ENCODE peak calls at places on chromosomes 11 and 22, in nine cellular contexts. O is NCI-H1092, K is fibroblast of lung, W is T1000, D is PC-3, X is neural crest cell, U is HS-5, M is cardiac muscle cell, F is iris pigment epithelial cell. N is an unnamed sample.

GRCh38 chr22:37457093-37457893 is 28.9 kb downstream of the MFNG start:
- DNase-seq in O (peak), K (peak), W (peak), D (peak), X (peak), U (no peak), M (peak), F (peak), N (peak)

GRCh38 chr11:32870676-32871075 is 21.9 kb upstream of the QSER1 start:
- DNase-seq in O (no peak), K (no peak), W (no peak), D (peak), X (no peak), U (no peak), M (peak), F (no peak), N (no peak)

GRCh38 chr11:107549253-107549953 is 16.1 kb downstream of the ALKBH8 start:
- DNase-seq in O (peak), K (peak), W (no peak), D (peak), X (no peak), U (no peak), M (peak), F (peak), N (no peak)

GRCh38 chr11:62171261-62171723 is 18.7 kb upstream of the SCGB1D1 start:
- DNase-seq in O (peak), K (peak), W (no peak), D (peak), X (peak), U (peak), M (peak), F (peak), N (peak)

GRCh38 chr11:115745041-115745440 is 240.8 kb upstream of the CADM1 start:
- DNase-seq in O (no peak), K (no peak), W (no peak), D (no peak), X (no peak), U (no peak), M (no peak), F (no peak), N (peak)

GRCh38 chr11:117392001-117392690 is 64.5 kb downstream of the CEP164 start:
- DNase-seq in O (no peak), K (no peak), W (no peak), D (no peak), X (no peak), U (no peak), M (no peak), F (no peak), N (no peak)

GRCh38 chr11:10387209-10388083 is 67.6 kb upstream of the AMPD3 start:
- DNase-seq in O (no peak), K (peak), W (no peak), D (peak), X (no peak), U (no peak), M (no peak), F (peak), N (no peak)

GRCh38 chr11:19849947-19850593 is 137.4 kb downstream of the NAV2 start:
- DNase-seq in O (no peak), K (no peak), W (no peak), D (peak), X (no peak), U (no peak), M (no peak), F (no peak), N (no peak)

GRCh38 chr11:13776134-13776815 is 107.8 kb downstream of the FAR1 start:
- DNase-seq in O (no peak), K (no peak), W (no peak), D (peak), X (no peak), U (no peak), M (no peak), F (no peak), N (peak)

GRCh38 chr22:27438271-27438980 is 363.1 kb downstream of the MN1 start:
- DNase-seq in O (peak), K (peak), W (no peak), D (peak), X (no peak), U (no peak), M (no peak), F (peak), N (no peak)

GRCh38 chr22:42013385-42013784 is 14.8 kb downstream of the WBP2NL start:
- DNase-seq in O (no peak), K (no peak), W (no peak), D (no peak), X (no peak), U (no peak), M (no peak), F (no peak), N (no peak)

GRCh38 chr11:10680956-10681487 is 12.5 kb downstream of the IRAG1 start:
- DNase-seq in O (no peak), K (no peak), W (no peak), D (no peak), X (no peak), U (no peak), M (no peak), F (no peak), N (no peak)

GRCh38 chr11:9002920-9003572 is 755 bp downstream of the NRIP3 start:
- DNase-seq in O (no peak), K (no peak), W (no peak), D (no peak), X (no peak), U (no peak), M (no peak), F (no peak), N (no peak)

GRCh38 chr22:22939537-22940368 is 52.1 kb downstream of the IGLL5 start:
- DNase-seq in O (no peak), K (no peak), W (no peak), D (no peak), X (no peak), U (no peak), M (no peak), F (no peak), N (no peak)

GRCh38 chr11:131694526-131695424 is 324.4 kb downstream of the NTM start:
- DNase-seq in O (peak), K (peak), W (peak), D (peak), X (peak), U (peak), M (peak), F (peak), N (no peak)

GRCh38 chr11:2701230-2701629 is 1.4 kb upstream of the KCNQ1OT1 start:
- DNase-seq in O (no peak), K (no peak), W (no peak), D (no peak), X (no peak), U (no peak), M (no peak), F (no peak), N (no peak)

GRCh38 chr22:23772315-23773246 is at the start of gene MMP11:
- DNase-seq in O (peak), K (no peak), W (no peak), D (peak), X (peak), U (no peak), M (peak), F (no peak), N (peak)

GRCh38 chr11:62545437-62546243 is 966 bp downstream of the AHNAK start:
- DNase-seq in O (no peak), K (peak), W (peak), D (peak), X (no peak), U (peak), M (peak), F (peak), N (peak)

GRCh38 chr11:83070878-83071640 is 638 bp downstream of the RAB30 start:
- DNase-seq in O (peak), K (peak), W (no peak), D (no peak), X (no peak), U (no peak), M (peak), F (no peak), N (no peak)

GRCh38 chr22:38924197-38924952 is 33.0 kb upstream of the APOBEC3A start:
- DNase-seq in O (peak), K (peak), W (peak), D (peak), X (no peak), U (peak), M (peak), F (peak), N (peak)

GRCh38 chr22:48112687-48113521 is 1350.5 kb downstream of the TBC1D22A start:
- DNase-seq in O (no peak), K (no peak), W (no peak), D (no peak), X (no peak), U (no peak), M (no peak), F (no peak), N (no peak)

GRCh38 chr22:40381461-40381860 is 11.1 kb downstream of the SGSM3 start:
- DNase-seq in O (no peak), K (no peak), W (no peak), D (no peak), X (no peak), U (no peak), M (no peak), F (no peak), N (no peak)

GRCh38 chr11:33722579-33723234 is 13.5 kb downstream of the CD59 start:
- DNase-seq in O (no peak), K (peak), W (no peak), D (peak), X (no peak), U (no peak), M (no peak), F (peak), N (no peak)

GRCh38 chr11:69280994-69281393 is 13.0 kb upstream of the MYEOV start:
- DNase-seq in O (no peak), K (peak), W (peak), D (peak), X (no peak), U (peak), M (no peak), F (peak), N (no peak)